ENCODE peak calls at places on chromosomes 2 and 18, in four cellular contexts. One of them, this sample, is unnamed.

GRCh38 chr2:42906557-42907380 is 114.4 kb upstream of the HAAO start:
- DNase-seq in CD8-positive, alpha-beta T cell: no peak
- DNase-seq in hepatic stellate cell: peak; percentile 71
- DNase-seq in H4: peak; percentile 92
- DNase-seq in this sample: no peak

GRCh38 chr2:180366481-180366880 is 359.4 kb upstream of the CWC22 start:
- DNase-seq in CD8-positive, alpha-beta T cell: no peak
- DNase-seq in hepatic stellate cell: no peak
- DNase-seq in H4: no peak
- DNase-seq in this sample: no peak

GRCh38 chr18:46301571-46301970 is 197.4 kb downstream of the HAUS1 start:
- DNase-seq in H4: no peak
- DNase-seq in CD8-positive, alpha-beta T cell: no peak
- DNase-seq in hepatic stellate cell: no peak
- DNase-seq in this sample: no peak

GRCh38 chr18:28095041-28095440 is 81.9 kb downstream of the CDH2 start:
- DNase-seq in hepatic stellate cell: peak; percentile 17
- DNase-seq in CD8-positive, alpha-beta T cell: no peak
- DNase-seq in H4: no peak
- DNase-seq in this sample: no peak

GRCh38 chr2:188664391-188664790 is 309.8 kb upstream of the COL3A1 start:
- DNase-seq in CD8-positive, alpha-beta T cell: no peak
- DNase-seq in H4: no peak
- DNase-seq in hepatic stellate cell: no peak
- DNase-seq in this sample: no peak

GRCh38 chr18:49572935-49573334 is 11.1 kb downstream of the LIPG start:
- DNase-seq in CD8-positive, alpha-beta T cell: no peak
- DNase-seq in hepatic stellate cell: no peak
- DNase-seq in H4: no peak
- DNase-seq in this sample: no peak

GRCh38 chr2:127415593-127416485 is 2.4 kb upstream of the PROC start:
- DNase-seq in H4: no peak
- DNase-seq in hepatic stellate cell: no peak
- DNase-seq in CD8-positive, alpha-beta T cell: peak; percentile 65
- DNase-seq in this sample: peak; percentile 83

GRCh38 chr2:110813896-110814295 is 81.5 kb downstream of the ACOXL start:
- DNase-seq in H4: no peak
- DNase-seq in CD8-positive, alpha-beta T cell: no peak
- DNase-seq in hepatic stellate cell: no peak
- DNase-seq in this sample: no peak

GRCh38 chr2:210169871-210170441 is 1.3 kb downstream of the KANSL1L start:
- DNase-seq in H4: peak; percentile 37
- DNase-seq in hepatic stellate cell: peak; percentile 26
- DNase-seq in CD8-positive, alpha-beta T cell: no peak
- DNase-seq in this sample: no peak

GRCh38 chr2:75027886-75028285 is 69.4 kb downstream of the POLE4 start:
- DNase-seq in hepatic stellate cell: no peak
- DNase-seq in CD8-positive, alpha-beta T cell: no peak
- DNase-seq in H4: no peak
- DNase-seq in this sample: no peak

GRCh38 chr18:77087391-77088141 is 45.0 kb downstream of the MBP start:
- DNase-seq in H4: no peak
- DNase-seq in CD8-positive, alpha-beta T cell: no peak
- DNase-seq in hepatic stellate cell: peak; percentile 52
- DNase-seq in this sample: no peak

GRCh38 chr2:175400975-175401374 is 219.5 kb upstream of the ATP5MC3 start:
- DNase-seq in CD8-positive, alpha-beta T cell: no peak
- DNase-seq in hepatic stellate cell: no peak
- DNase-seq in H4: no peak
- DNase-seq in this sample: no peak

GRCh38 chr2:146927080-146927714 is 917.6 kb upstream of the ACVR2A start:
- DNase-seq in CD8-positive, alpha-beta T cell: no peak
- DNase-seq in hepatic stellate cell: peak; percentile 21
- DNase-seq in H4: peak; percentile 67
- DNase-seq in this sample: no peak

GRCh38 chr2:73908689-73909652 is 16.2 kb downstream of the ACTG2 start:
- DNase-seq in CD8-positive, alpha-beta T cell: no peak
- DNase-seq in H4: no peak
- DNase-seq in hepatic stellate cell: no peak
- DNase-seq in this sample: no peak

GRCh38 chr2:181456660-181457120 is 496 bp upstream of the ITGA4 start:
- DNase-seq in hepatic stellate cell: peak; percentile 31
- DNase-seq in H4: peak; percentile 22
- DNase-seq in CD8-positive, alpha-beta T cell: peak; percentile 50
- DNase-seq in this sample: peak; percentile 59

GRCh38 chr2:208103616-208104015 is 20.7 kb downstream of the CRYGD start:
- DNase-seq in hepatic stellate cell: no peak
- DNase-seq in CD8-positive, alpha-beta T cell: no peak
- DNase-seq in H4: no peak
- DNase-seq in this sample: no peak

GRCh38 chr2:216131175-216131926 is 22.2 kb downstream of the XRCC5 start:
- DNase-seq in hepatic stellate cell: no peak
- DNase-seq in CD8-positive, alpha-beta T cell: no peak
- DNase-seq in H4: no peak
- DNase-seq in this sample: no peak

GRCh38 chr2:43068053-43068471 is 158.3 kb downstream of the ZFP36L2 start:
- DNase-seq in H4: no peak
- DNase-seq in CD8-positive, alpha-beta T cell: no peak
- DNase-seq in hepatic stellate cell: no peak
- DNase-seq in this sample: no peak

GRCh38 chr2:64404002-64404731 is 49.8 kb upstream of the LGALSL start:
- DNase-seq in hepatic stellate cell: peak; percentile 16
- DNase-seq in CD8-positive, alpha-beta T cell: no peak
- DNase-seq in H4: peak; percentile 94
- DNase-seq in this sample: no peak

GRCh38 chr2:40287815-40288214 is 164.1 kb downstream of the SLC8A1 start:
- DNase-seq in hepatic stellate cell: no peak
- DNase-seq in H4: no peak
- DNase-seq in CD8-positive, alpha-beta T cell: no peak
- DNase-seq in this sample: no peak

GRCh38 chr2:38074775-38075435 is 1.0 kb downstream of the CYP1B1 start:
- DNase-seq in hepatic stellate cell: peak; percentile 37
- DNase-seq in H4: no peak
- DNase-seq in CD8-positive, alpha-beta T cell: no peak
- DNase-seq in this sample: no peak

GRCh38 chr18:5064846-5065245 is 132.2 kb downstream of the AKAIN1 start:
- DNase-seq in CD8-positive, alpha-beta T cell: no peak
- DNase-seq in hepatic stellate cell: no peak
- DNase-seq in H4: no peak
- DNase-seq in this sample: no peak

GRCh38 chr2:160338891-160339290 is 138.8 kb upstream of the ITGB6 start:
- DNase-seq in H4: no peak
- DNase-seq in CD8-positive, alpha-beta T cell: no peak
- DNase-seq in hepatic stellate cell: peak; percentile 14
- DNase-seq in this sample: no peak

GRCh38 chr2:157692768-157693167 is 64.1 kb upstream of the ACVR1C start:
- DNase-seq in CD8-positive, alpha-beta T cell: no peak
- DNase-seq in H4: peak; percentile 92
- DNase-seq in hepatic stellate cell: peak; percentile 58
- DNase-seq in this sample: no peak

GRCh38 chr2:79573895-79574674 is 61.2 kb downstream of the CTNNA2 start:
- DNase-seq in H4: no peak
- DNase-seq in CD8-positive, alpha-beta T cell: no peak
- DNase-seq in hepatic stellate cell: no peak
- DNase-seq in this sample: no peak

GRCh38 chr2:207061181-207061580 is 104.6 kb downstream of the KLF7 start:
- DNase-seq in CD8-positive, alpha-beta T cell: no peak
- DNase-seq in H4: no peak
- DNase-seq in hepatic stellate cell: no peak
- DNase-seq in this sample: no peak

GRCh38 chr2:129314120-129314519 is 665.3 kb upstream of the RAB6C start:
- DNase-seq in hepatic stellate cell: no peak
- DNase-seq in CD8-positive, alpha-beta T cell: no peak
- DNase-seq in H4: no peak
- DNase-seq in this sample: no peak

GRCh38 chr2:232129483-232129882 is 168.0 kb downstream of the DIS3L2 start:
- DNase-seq in hepatic stellate cell: no peak
- DNase-seq in CD8-positive, alpha-beta T cell: no peak
- DNase-seq in H4: no peak
- DNase-seq in this sample: no peak

GRCh38 chr2:17309741-17310339 is 208.4 kb downstream of the RAD51AP2 start:
- DNase-seq in H4: peak; percentile 26
- DNase-seq in CD8-positive, alpha-beta T cell: no peak
- DNase-seq in hepatic stellate cell: peak; percentile 13
- DNase-seq in this sample: no peak

GRCh38 chr2:113138428-113139322 is 11.3 kb downstream of the IL1RN start:
- DNase-seq in H4: peak; percentile 32
- DNase-seq in hepatic stellate cell: peak; percentile 51
- DNase-seq in CD8-positive, alpha-beta T cell: no peak
- DNase-seq in this sample: peak; percentile 8

GRCh38 chr2:37653805-37654378 is 17.6 kb downstream of the CDC42EP3 start:
- DNase-seq in hepatic stellate cell: no peak
- DNase-seq in CD8-positive, alpha-beta T cell: no peak
- DNase-seq in H4: no peak
- DNase-seq in this sample: no peak

GRCh38 chr2:74457549-74458131 is 598 bp upstream of the WBP1 start:
- DNase-seq in hepatic stellate cell: no peak
- DNase-seq in H4: no peak
- DNase-seq in CD8-positive, alpha-beta T cell: peak; percentile 71
- DNase-seq in this sample: peak; percentile 72

GRCh38 chr18:9057646-9058045 is 44.9 kb upstream of the NDUFV2 start:
- DNase-seq in H4: no peak
- DNase-seq in hepatic stellate cell: no peak
- DNase-seq in CD8-positive, alpha-beta T cell: no peak
- DNase-seq in this sample: no peak

GRCh38 chr2:110121592-110121991 is 6.0 kb upstream of the MALL start:
- DNase-seq in H4: no peak
- DNase-seq in hepatic stellate cell: no peak
- DNase-seq in CD8-positive, alpha-beta T cell: no peak
- DNase-seq in this sample: no peak

GRCh38 chr2:53353372-53354111 is 414.1 kb upstream of the CHAC2 start:
- DNase-seq in hepatic stellate cell: no peak
- DNase-seq in H4: peak; percentile 89
- DNase-seq in CD8-positive, alpha-beta T cell: no peak
- DNase-seq in this sample: no peak

GRCh38 chr2:172128484-172128883 is 25.8 kb upstream of the DLX2 start:
- DNase-seq in CD8-positive, alpha-beta T cell: no peak
- DNase-seq in hepatic stellate cell: no peak
- DNase-seq in H4: no peak
- DNase-seq in this sample: no peak